ENCODE peak calls at places on chromosomes 3 and 15, in nine cellular contexts. N is sigmoid colon, G is OCI-LY7, I is RWPE2, X is GM23248, P is thoracic aorta, Q is transverse colon, U is GM23338, B is psoas muscle. O is an unnamed sample. For H3K36me3 and H3K4me1, the result is how much of the 10 kb centered on the place peaks cover.

GRCh38 chr3:99108508-99108907 is 207.0 kb upstream of the DCBLD2 start:
- DNase-seq in X (peak), B (no peak), N (no peak), G (no peak), I (no peak), P (no peak), Q (no peak), U (no peak), O (no peak)

GRCh38 chr15:41417418-41417811 is 520 bp downstream of the RTF1 start:
- DNase-seq in N (peak), I (peak), P (no peak), U (peak), Q (peak), X (peak), B (peak), G (peak), O (peak)

GRCh38 chr3:143970773-143971366 is 753 bp upstream of the DIPK2A start:
- DNase-seq in X (peak), N (peak), U (peak), B (peak), G (peak), P (no peak), I (peak), Q (peak), O (peak)

GRCh38 chr3:30227571-30228301 is 378.7 kb upstream of the TGFBR2 start:
- DNase-seq in P (no peak), I (no peak), X (peak), N (no peak), B (no peak), Q (no peak), U (no peak), G (no peak), O (no peak)

GRCh38 chr3:46850468-46850780 is 12.8 kb downstream of the MYL3 start:
- DNase-seq in I (no peak), X (no peak), U (no peak), B (no peak), N (no peak), G (no peak), P (no peak), Q (no peak), O (no peak)

GRCh38 chr3:123352134-123352554 is 96.7 kb downstream of the ADCY5 start:
- DNase-seq in G (no peak), U (no peak), B (no peak), N (peak), X (no peak), Q (no peak), P (no peak), I (peak), O (no peak)

GRCh38 chr3:139638518-139638917 is 39.3 kb downstream of the NMNAT3 start:
- DNase-seq in U (no peak), Q (no peak), I (no peak), G (no peak), B (no peak), P (no peak), X (no peak), N (no peak), O (no peak)

GRCh38 chr3:106305127-106305526 is 436.3 kb upstream of the CBLB start:
- DNase-seq in B (no peak), X (peak), I (no peak), U (no peak), G (no peak), P (no peak), N (no peak), Q (no peak), O (no peak)

GRCh38 chr3:30664884-30665283 is 58.5 kb downstream of the TGFBR2 start:
- DNase-seq in P (no peak), I (no peak), G (no peak), N (no peak), B (no peak), X (no peak), U (no peak), Q (no peak), O (no peak)

GRCh38 chr3:152471814-152472605 is 203.3 kb downstream of the MBNL1 start:
- DNase-seq in N (peak), X (peak), Q (peak), U (peak), G (peak), I (no peak), P (no peak), B (peak), O (peak)

GRCh38 chr3:71771884-71772283 is 13.1 kb downstream of the PROK2 start:
- DNase-seq in I (no peak), B (no peak), G (no peak), X (no peak), U (no peak), P (no peak), N (no peak), Q (no peak), O (no peak)

GRCh38 chr3:72203613-72204349 is 418.8 kb upstream of the PROK2 start:
- DNase-seq in P (no peak), G (no peak), N (no peak), X (no peak), Q (no peak), B (no peak), U (no peak), I (no peak), O (no peak)

GRCh38 chr15:43376017-43376705 is 5.3 kb downstream of the TUBGCP4 start:
- DNase-seq in U (peak), B (no peak), I (no peak), N (no peak), G (peak), Q (peak), P (no peak), X (peak), O (no peak)

GRCh38 chr3:171811059-171811912 is 1.0 kb upstream of the PLD1 start:
- DNase-seq in B (peak), Q (no peak), U (no peak), P (no peak), N (peak), X (peak), I (no peak), G (no peak), O (no peak)

GRCh38 chr3:150761831-150762661 is 923 bp downstream of the SIAH2 start:
- DNase-seq in U (peak), B (peak), Q (peak), N (peak), G (peak), I (no peak), X (peak), P (no peak), O (peak)

GRCh38 chr15:68417897-68418296 is 14.1 kb downstream of the ITGA11 start:
- DNase-seq in I (no peak), X (peak), Q (no peak), G (no peak), P (no peak), N (no peak), B (no peak), U (no peak), O (no peak)

GRCh38 chr3:27666708-27667107 is 55.4 kb downstream of the EOMES start:
- DNase-seq in P (no peak), U (peak), Q (peak), X (peak), B (peak), G (peak), I (no peak), N (peak), O (peak)

GRCh38 chr15:31332020-31332680 is 5.5 kb downstream of the KLF13 start:
- DNase-seq in P (no peak), N (no peak), U (no peak), I (no peak), X (no peak), Q (no peak), B (no peak), G (no peak), O (no peak)

GRCh38 chr15:40448354-40448753 is 7.6 kb downstream of the BAHD1 start:
- DNase-seq in U (no peak), P (no peak), G (no peak), I (no peak), X (no peak), N (no peak), Q (peak), B (no peak), O (peak)

GRCh38 chr3:53478921-53479664 is 15.3 kb upstream of the CACNA1D start:
- DNase-seq in I (no peak), B (no peak), X (no peak), N (no peak), U (no peak), G (no peak), P (no peak), Q (peak), O (peak)

GRCh38 chr3:18386274-18386673 is 38.9 kb downstream of the SATB1 start:
- DNase-seq in P (no peak), N (no peak), X (no peak), U (no peak), G (no peak), Q (no peak), I (no peak), B (no peak), O (no peak)

GRCh38 chr15:78304487-78305413 is 5.3 kb upstream of the SKIC8 start:
- DNase-seq in Q (no peak), I (no peak), N (no peak), P (no peak), G (no peak), U (no peak), B (no peak), X (peak), O (no peak)

GRCh38 chr3:171732741-171733140 is 77.5 kb downstream of the PLD1 start:
- DNase-seq in U (no peak), X (no peak), G (no peak), B (no peak), I (no peak), N (no peak), Q (no peak), P (no peak), O (no peak)

GRCh38 chr3:87307805-87308204 is 31.4 kb upstream of the POU1F1 start:
- DNase-seq in N (no peak), I (no peak), G (no peak), U (peak), X (peak), P (no peak), Q (no peak), B (no peak), O (no peak)

GRCh38 chr3:42159706-42160472 is 68.7 kb downstream of the TRAK1 start:
- DNase-seq in G (peak), I (peak), U (peak), N (peak), Q (peak), B (peak), P (no peak), X (peak), O (peak)

GRCh38 chr3:113844622-113845222 is 6.1 kb downstream of the GRAMD1C start:
- DNase-seq in P (no peak), I (no peak), X (peak), G (peak), Q (no peak), N (no peak), B (no peak), U (peak), O (no peak)
- H3K4me3 ChIP-seq in P (no peak), I (no peak), X (no peak), G (no peak), Q (no peak), N (no peak), B (no peak), U (no peak), O (no peak)

DNA sequence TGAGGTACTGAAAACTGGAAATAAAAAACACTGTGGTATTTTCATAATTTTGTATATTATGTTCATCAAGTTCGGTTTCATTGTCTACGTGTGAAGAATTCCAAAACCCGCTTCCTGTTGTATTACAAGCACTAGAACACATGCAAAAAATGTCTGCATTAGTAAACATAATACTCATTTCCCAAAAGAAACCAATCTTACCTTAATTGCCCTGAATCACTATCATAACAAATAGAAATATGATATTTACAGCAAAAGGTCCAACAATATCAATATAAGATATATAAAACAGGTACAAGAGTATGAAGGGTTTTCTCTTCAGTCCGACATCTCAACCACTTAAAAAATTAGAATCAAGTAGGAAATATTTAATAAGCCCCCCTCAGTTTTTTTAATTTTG is 26.3 kb upstream of the GP5 start:
- DNase-seq in G (no peak), U (no peak), X (no peak), Q (no peak), I (no peak), N (no peak), B (no peak), P (no peak), O (no peak)
- H3K36me3 ChIP-seq in G (half or more), U (under half), X (half or more), Q (under half), I (half or more), N (under half), B (half or more), P (under half), O (under half)

DNA sequence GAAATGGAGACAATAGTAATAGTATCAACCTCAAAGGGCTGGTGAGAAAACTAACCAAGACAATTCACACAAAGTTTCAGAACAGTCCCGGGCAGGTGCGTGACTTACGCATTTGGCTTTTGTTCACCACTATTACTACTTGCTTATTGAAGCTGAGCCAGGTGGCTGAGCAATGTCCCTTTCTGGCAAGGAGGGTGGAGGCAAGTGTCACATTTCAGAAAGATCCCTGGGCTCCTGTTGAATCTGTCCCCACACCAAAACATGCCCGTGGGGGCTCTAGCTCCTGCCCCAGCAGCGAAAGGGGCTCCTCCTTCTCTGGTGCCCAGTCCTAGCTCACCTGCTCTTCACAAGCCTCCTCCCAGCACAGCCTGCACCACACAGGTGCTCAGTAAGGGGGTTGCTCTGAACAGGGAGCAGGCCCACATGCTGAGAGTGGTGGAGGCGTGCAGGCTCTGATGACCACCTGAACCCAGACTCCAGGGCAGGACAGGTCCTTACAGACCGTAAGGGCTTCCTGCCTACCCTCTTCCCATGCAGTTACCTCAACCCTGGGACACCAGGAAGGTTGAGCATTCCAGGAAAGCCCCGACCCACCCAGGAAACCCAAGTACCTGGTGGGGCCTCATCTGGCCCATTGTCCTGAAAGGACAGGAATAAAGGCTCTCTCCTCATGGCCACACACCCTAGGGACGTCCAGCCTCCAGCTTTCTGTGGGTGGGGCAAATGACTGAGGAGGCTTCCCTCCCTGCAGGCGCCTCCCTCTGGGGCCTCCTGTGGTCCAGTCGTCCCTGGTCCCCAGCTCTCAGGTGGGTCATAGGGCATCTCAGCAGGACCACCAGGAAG is 32.6 kb downstream of the SEMA7A start:
- DNase-seq in U (no peak), I (no peak), G (peak), N (no peak), X (peak), P (no peak), B (no peak), Q (no peak), O (no peak)
- H3K4me1 ChIP-seq in U (under half), I (under half), G (half or more), N (under half), X (half or more), P (under half), B (under half), Q (under half), O (under half)

GRCh38 chr3:125357032-125357658 is 18.0 kb downstream of the ZNF148 start:
- DNase-seq in X (peak), B (peak), N (peak), P (no peak), U (peak), G (no peak), Q (peak), I (no peak), O (peak)

GRCh38 chr3:125358923-125359322 is 16.2 kb downstream of the ZNF148 start:
- DNase-seq in N (no peak), U (no peak), Q (no peak), X (no peak), B (no peak), G (no peak), I (no peak), P (no peak), O (no peak)

GRCh38 chr3:125356140-125357026 is 18.7 kb downstream of the ZNF148 start:
- DNase-seq in N (no peak), G (no peak), I (no peak), Q (no peak), X (peak), P (no peak), B (no peak), U (no peak), O (no peak)

GRCh38 chr3:125357837-125358236 is 17.3 kb downstream of the ZNF148 start:
- DNase-seq in U (no peak), B (no peak), Q (no peak), G (no peak), I (no peak), P (no peak), X (peak), N (no peak), O (no peak)

GRCh38 chr3:125359700-125360099 is 15.4 kb downstream of the ZNF148 start:
- DNase-seq in U (no peak), P (no peak), Q (no peak), G (no peak), X (no peak), B (no peak), I (no peak), N (no peak), O (no peak)
- H3K4me3 ChIP-seq in U (no peak), P (no peak), Q (no peak), G (no peak), X (no peak), B (no peak), I (no peak), N (no peak), O (no peak)

GRCh38 chr15:83057002-83057401 is 10.1 kb downstream of the BTBD1 start:
- DNase-seq in X (no peak), B (no peak), I (no peak), N (no peak), P (no peak), G (no peak), U (no peak), Q (no peak), O (no peak)

GRCh38 chr15:83057660-83058376 is 9.2 kb downstream of the BTBD1 start:
- DNase-seq in P (no peak), Q (no peak), X (no peak), N (no peak), I (no peak), U (no peak), B (no peak), G (no peak), O (no peak)

DNA sequence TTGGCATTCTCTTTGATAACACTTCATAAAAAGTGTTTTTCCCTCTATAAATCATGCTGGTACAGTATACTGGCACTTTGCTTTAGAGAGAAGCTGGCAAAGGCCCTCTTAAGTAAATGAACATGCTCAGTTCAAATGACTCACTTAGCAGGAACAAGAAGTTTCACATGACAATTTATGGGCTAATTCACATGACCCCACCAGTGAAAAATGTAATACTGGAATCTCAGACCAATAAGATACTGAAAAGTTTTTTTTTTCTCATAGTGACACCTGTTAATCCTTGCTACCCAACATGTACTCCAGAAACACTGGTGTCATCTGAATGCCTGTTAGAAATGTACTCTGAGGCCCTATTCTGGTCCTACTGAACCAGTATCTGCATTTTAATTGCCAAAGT is 13.9 kb downstream of the BTBD1 start:
- DNase-seq in U (no peak), N (no peak), X (peak), G (no peak), B (no peak), Q (no peak), I (no peak), P (no peak), O (no peak)
- H3K36me3 ChIP-seq in U (under half), N (under half), X (under half), G (half or more), B (under half), Q (under half), I (half or more), P (under half), O (under half)

GRCh38 chr3:12658593-12659058 is 5.3 kb downstream of the RAF1 start:
- DNase-seq in X (peak), P (no peak), Q (no peak), U (no peak), I (no peak), B (no peak), G (no peak), N (no peak), O (no peak)
- H3K4me1 ChIP-seq in X (half or more), P (half or more), Q (half or more), U (under half), I (under half), B (half or more), G (under half), N (half or more), O (under half)

GRCh38 chr3:119205209-119205608 is 31.8 kb downstream of the UPK1B start:
- DNase-seq in G (no peak), I (no peak), U (no peak), Q (no peak), B (no peak), X (no peak), P (no peak), N (no peak), O (no peak)

GRCh38 chr3:119205685-119206084 is 32.3 kb downstream of the UPK1B start:
- DNase-seq in Q (no peak), P (no peak), U (no peak), I (no peak), G (no peak), B (no peak), X (no peak), N (no peak), O (no peak)

GRCh38 chr3:119207512-119207875 is 33.2 kb downstream of the B4GALT4 start:
- DNase-seq in X (no peak), I (no peak), P (no peak), Q (no peak), U (no peak), N (no peak), B (no peak), G (no peak), O (no peak)

GRCh38 chr3:119211193-119211592 is 29.5 kb downstream of the B4GALT4 start:
- DNase-seq in U (no peak), I (no peak), N (no peak), P (no peak), Q (no peak), B (no peak), X (no peak), G (no peak), O (peak)

DNA sequence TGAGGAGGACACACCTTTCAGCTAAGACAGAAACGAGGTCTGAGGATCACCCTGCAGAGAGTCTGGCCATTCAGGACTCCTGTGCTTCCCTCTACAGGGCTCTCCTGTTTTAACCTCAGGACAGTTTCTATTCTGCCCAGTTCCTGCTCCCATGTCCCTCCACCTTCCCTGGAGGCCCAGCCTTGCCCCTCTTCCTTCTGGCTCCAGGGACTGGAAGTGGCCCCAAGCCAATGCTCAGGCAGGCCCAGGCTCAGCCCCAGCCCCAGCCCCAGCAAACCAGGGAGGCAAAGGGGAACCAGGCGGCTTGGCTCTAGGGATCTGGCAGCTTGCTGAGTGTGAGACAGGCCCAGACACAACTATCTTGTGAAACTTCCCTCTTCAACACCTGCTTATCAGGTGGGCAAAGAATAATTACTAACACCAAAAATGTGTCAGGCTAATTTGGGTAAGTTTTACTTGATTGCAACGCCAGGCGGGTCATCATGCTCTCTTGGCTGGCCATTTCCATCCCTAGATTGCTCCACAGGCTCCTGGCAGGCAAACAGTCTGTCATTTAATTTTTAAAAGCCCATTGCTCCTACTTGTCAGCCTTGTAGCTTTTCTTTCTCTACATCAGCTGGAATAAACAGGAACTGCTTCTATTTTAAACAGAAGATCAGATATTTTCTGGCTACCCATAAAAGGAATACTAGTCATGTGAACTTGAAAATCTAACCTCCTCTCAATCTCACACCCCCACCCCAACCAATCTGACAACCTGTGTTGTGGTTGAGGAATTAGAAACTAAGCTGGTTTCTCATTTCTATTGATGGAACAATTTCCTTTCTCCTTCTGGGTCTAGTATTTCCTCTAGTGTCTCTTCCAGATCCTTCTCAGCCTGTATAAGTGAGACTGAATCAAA is 33.5 kb downstream of the UPK1B start:
- DNase-seq in Q (no peak), P (no peak), U (peak), G (no peak), N (no peak), B (no peak), I (no peak), X (peak), O (no peak)
- H3K4me3 ChIP-seq in Q (no peak), P (no peak), U (no peak), G (no peak), N (no peak), B (no peak), I (no peak), X (no peak), O (no peak)

O was measured in mucosa of descending colon.